ENCODE peak calls at places on chromosomes 2 and 18, in five cellular contexts. One of them, this sample, is unnamed.

GRCh38 chr2:12803616-12804015 is 86.9 kb downstream of the TRIB2 start:
- DNase-seq in right cardiac atrium: no peak
- DNase-seq in fibroblast of lung: no peak
- DNase-seq in HT-29: no peak
- DNase-seq in activated CD4-positive, alpha-beta T cell treated with anti-CD3 and anti-CD28 coated beads for 36 hours: no peak
- DNase-seq in this sample: no peak

GRCh38 chr2:168466190-168466737 is 10.2 kb downstream of the CERS6 start:
- DNase-seq in right cardiac atrium: no peak
- DNase-seq in fibroblast of lung: no peak
- DNase-seq in HT-29: no peak
- DNase-seq in activated CD4-positive, alpha-beta T cell treated with anti-CD3 and anti-CD28 coated beads for 36 hours: no peak
- DNase-seq in this sample: no peak

GRCh38 chr2:238449909-238450417 is 23.2 kb downstream of the ASB1 start:
- DNase-seq in right cardiac atrium: peak
- DNase-seq in fibroblast of lung: peak
- DNase-seq in HT-29: no peak
- DNase-seq in activated CD4-positive, alpha-beta T cell treated with anti-CD3 and anti-CD28 coated beads for 36 hours: no peak
- DNase-seq in this sample: peak

GRCh38 chr2:175431054-175431780 is 249.7 kb upstream of the ATP5MC3 start:
- DNase-seq in right cardiac atrium: no peak
- DNase-seq in fibroblast of lung: no peak
- DNase-seq in HT-29: no peak
- DNase-seq in activated CD4-positive, alpha-beta T cell treated with anti-CD3 and anti-CD28 coated beads for 36 hours: no peak
- DNase-seq in this sample: no peak

GRCh38 chr2:39667142-39667880 is 1.6 kb downstream of the TMEM178A start:
- DNase-seq in right cardiac atrium: no peak
- DNase-seq in fibroblast of lung: no peak
- DNase-seq in HT-29: no peak
- DNase-seq in activated CD4-positive, alpha-beta T cell treated with anti-CD3 and anti-CD28 coated beads for 36 hours: no peak
- DNase-seq in this sample: no peak

GRCh38 chr2:109382946-109383345 is 230.8 kb downstream of the SEPTIN10 start:
- DNase-seq in right cardiac atrium: peak
- DNase-seq in fibroblast of lung: peak
- DNase-seq in HT-29: no peak
- DNase-seq in activated CD4-positive, alpha-beta T cell treated with anti-CD3 and anti-CD28 coated beads for 36 hours: no peak
- DNase-seq in this sample: no peak

GRCh38 chr2:19848029-19848750 is 53.6 kb downstream of the TTC32 start:
- DNase-seq in right cardiac atrium: no peak
- DNase-seq in fibroblast of lung: no peak
- DNase-seq in HT-29: no peak
- DNase-seq in activated CD4-positive, alpha-beta T cell treated with anti-CD3 and anti-CD28 coated beads for 36 hours: no peak
- DNase-seq in this sample: no peak

GRCh38 chr18:2913398-2914005 is 66.7 kb downstream of the EMILIN2 start:
- DNase-seq in right cardiac atrium: no peak
- DNase-seq in fibroblast of lung: no peak
- DNase-seq in HT-29: no peak
- DNase-seq in activated CD4-positive, alpha-beta T cell treated with anti-CD3 and anti-CD28 coated beads for 36 hours: no peak
- DNase-seq in this sample: no peak

GRCh38 chr2:162211747-162212146 is 31.5 kb downstream of the FAP start:
- DNase-seq in right cardiac atrium: no peak
- DNase-seq in fibroblast of lung: no peak
- DNase-seq in HT-29: no peak
- DNase-seq in activated CD4-positive, alpha-beta T cell treated with anti-CD3 and anti-CD28 coated beads for 36 hours: no peak
- DNase-seq in this sample: no peak

GRCh38 chr2:215531284-215531683 is 95.4 kb upstream of the FN1 start:
- DNase-seq in right cardiac atrium: no peak
- DNase-seq in fibroblast of lung: peak
- DNase-seq in HT-29: no peak
- DNase-seq in activated CD4-positive, alpha-beta T cell treated with anti-CD3 and anti-CD28 coated beads for 36 hours: no peak
- DNase-seq in this sample: no peak

This sample was measured in HepG2.